ENCODE peak calls at places on chromosomes 12 and 14, in five cellular contexts. M, H, G, I and S are unnamed samples.
A peak's percentile ranks its signal among the peaks of the same experiment; 100 is the strongest.

GRCh38 chr14:20606902-20607242 is 15.7 kb upstream of the RNASE12 start:
- DNase-seq in M (no peak), H (no peak), G (no peak), I (no peak), S (no peak)

GRCh38 chr14:58587271-58587670 is 50.5 kb upstream of the DACT1 start:
- DNase-seq in M (no peak), H (peak; percentile 64), G (no peak), I (no peak), S (no peak)

GRCh38 chr14:65006251-65006721 is 19.6 kb downstream of the FNTB start:
- DNase-seq in M (no peak), H (peak; percentile 36), G (peak; percentile 42), I (no peak), S (no peak)

GRCh38 chr12:62983594-62983993 is 48.6 kb upstream of the PPM1H start:
- DNase-seq in M (no peak), H (peak; percentile 6), G (no peak), I (no peak), S (peak; percentile 22)

GRCh38 chr12:6328045-6328779 is 13.7 kb downstream of the TNFRSF1A start:
- DNase-seq in M (no peak), H (no peak), G (no peak), I (no peak), S (no peak)

GRCh38 chr14:65840786-65841185 is 428.3 kb downstream of the FUT8 start:
- DNase-seq in M (no peak), H (peak; percentile 18), G (no peak), I (no peak), S (no peak)

GRCh38 chr12:22333186-22333745 is 1.2 kb downstream of the ST8SIA1 start:
- DNase-seq in M (no peak), H (peak; percentile 53), G (no peak), I (no peak), S (no peak)

GRCh38 chr12:32501835-32502333 is 102.5 kb downstream of the FGD4 start:
- DNase-seq in M (no peak), H (peak; percentile 81), G (no peak), I (no peak), S (peak; percentile 81)

GRCh38 chr14:101062065-101062450 is 158.5 kb upstream of the RTL1 start:
- DNase-seq in M (no peak), H (no peak), G (no peak), I (no peak), S (no peak)

GRCh38 chr12:11840350-11840749 is 190.9 kb downstream of the ETV6 start:
- DNase-seq in M (no peak), H (no peak), G (no peak), I (no peak), S (no peak)

GRCh38 chr12:212383-212798 is 1.6 kb downstream of the SLC6A12 start:
- DNase-seq in M (no peak), H (no peak), G (no peak), I (no peak), S (no peak)

GRCh38 chr12:94074216-94074969 is 74.0 kb upstream of the PLXNC1 start:
- DNase-seq in M (peak; percentile 86), H (no peak), G (no peak), I (no peak), S (no peak)

GRCh38 chr12:94041833-94042232 is 106.5 kb upstream of the PLXNC1 start:
- DNase-seq in M (no peak), H (no peak), G (no peak), I (no peak), S (no peak)

GRCh38 chr12:100404769-100405407 is 48.0 kb downstream of the SLC17A8 start:
- DNase-seq in M (no peak), H (peak; percentile 56), G (peak; percentile 67), I (no peak), S (peak; percentile 83)

GRCh38 chr12:87405918-87406317 is 623.3 kb downstream of the C12orf50 start:
- DNase-seq in M (no peak), H (peak; percentile 29), G (no peak), I (no peak), S (no peak)

GRCh38 chr14:19930617-19931016 is at the start of gene OR4K1:
- DNase-seq in M (no peak), H (no peak), G (no peak), I (no peak), S (no peak)

GRCh38 chr12:124633954-124634352 is 66.5 kb upstream of the NCOR2 start:
- DNase-seq in M (no peak), H (no peak), G (no peak), I (no peak), S (no peak)

GRCh38 chr12:89995870-89996269 is 287.2 kb upstream of the ATP2B1 start:
- DNase-seq in M (no peak), H (no peak), G (no peak), I (no peak), S (no peak)

GRCh38 chr12:42725839-42726238 is 136.3 kb upstream of the PRICKLE1 start:
- DNase-seq in M (no peak), H (peak; percentile 91), G (no peak), I (no peak), S (no peak)

GRCh38 chr12:104121001-104121400 is 17.0 kb downstream of the NFYB start:
- DNase-seq in M (no peak), H (peak; percentile 75), G (no peak), I (no peak), S (no peak)

GRCh38 chr14:68403794-68404522 is 388.9 kb downstream of the ZFP36L1 start:
- DNase-seq in M (no peak), H (no peak), G (no peak), I (no peak), S (no peak)

GRCh38 chr14:69094481-69094880 is 58.4 kb downstream of the DCAF5 start:
- DNase-seq in M (no peak), H (no peak), G (peak; percentile 24), I (no peak), S (no peak)

GRCh38 chr14:85350667-85351066 is 179.3 kb upstream of the FLRT2 start:
- DNase-seq in M (no peak), H (no peak), G (no peak), I (no peak), S (no peak)

GRCh38 chr14:31206536-31207286 is 882 bp downstream of the HECTD1 start:
- DNase-seq in M (peak; percentile 49), H (no peak), G (peak; percentile 12), I (peak; percentile 66), S (no peak)

GRCh38 chr12:79439179-79439825 is 251.5 kb downstream of the PAWR start:
- DNase-seq in M (no peak), H (no peak), G (no peak), I (no peak), S (no peak)

GRCh38 chr12:56878010-56878339 is 56.2 kb downstream of the SDR9C7 start:
- DNase-seq in M (no peak), H (no peak), G (peak; percentile 47), I (no peak), S (no peak)

GRCh38 chr12:132560421-132560830 is 50.0 kb downstream of the LRCOL1 start:
- DNase-seq in M (no peak), H (no peak), G (peak; percentile 80), I (no peak), S (no peak)

GRCh38 chr12:64757778-64758177 is 1.4 kb downstream of the GNS start:
- DNase-seq in M (no peak), H (no peak), G (no peak), I (no peak), S (no peak)

GRCh38 chr12:39606712-39607423 is 12.7 kb downstream of the ABCD2 start:
- DNase-seq in M (no peak), H (no peak), G (no peak), I (no peak), S (no peak)

GRCh38 chr14:24196071-24197061 is 1.1 kb upstream of the TM9SF1 start:
- DNase-seq in M (no peak), H (peak; percentile 35), G (no peak), I (no peak), S (no peak)

GRCh38 chr14:24194873-24195185 is 412 bp downstream of the TM9SF1 start:
- DNase-seq in M (no peak), H (no peak), G (no peak), I (no peak), S (no peak)

GRCh38 chr14:24195186-24196070 is at the start of gene TM9SF1:
- DNase-seq in M (peak; percentile 93), H (peak; percentile 89), G (peak; percentile 84), I (peak; percentile 98), S (no peak)

GRCh38 chr14:24192933-24193332 is 2.3 kb downstream of the TM9SF1 start:
- DNase-seq in M (no peak), H (no peak), G (no peak), I (no peak), S (no peak)

DNA sequence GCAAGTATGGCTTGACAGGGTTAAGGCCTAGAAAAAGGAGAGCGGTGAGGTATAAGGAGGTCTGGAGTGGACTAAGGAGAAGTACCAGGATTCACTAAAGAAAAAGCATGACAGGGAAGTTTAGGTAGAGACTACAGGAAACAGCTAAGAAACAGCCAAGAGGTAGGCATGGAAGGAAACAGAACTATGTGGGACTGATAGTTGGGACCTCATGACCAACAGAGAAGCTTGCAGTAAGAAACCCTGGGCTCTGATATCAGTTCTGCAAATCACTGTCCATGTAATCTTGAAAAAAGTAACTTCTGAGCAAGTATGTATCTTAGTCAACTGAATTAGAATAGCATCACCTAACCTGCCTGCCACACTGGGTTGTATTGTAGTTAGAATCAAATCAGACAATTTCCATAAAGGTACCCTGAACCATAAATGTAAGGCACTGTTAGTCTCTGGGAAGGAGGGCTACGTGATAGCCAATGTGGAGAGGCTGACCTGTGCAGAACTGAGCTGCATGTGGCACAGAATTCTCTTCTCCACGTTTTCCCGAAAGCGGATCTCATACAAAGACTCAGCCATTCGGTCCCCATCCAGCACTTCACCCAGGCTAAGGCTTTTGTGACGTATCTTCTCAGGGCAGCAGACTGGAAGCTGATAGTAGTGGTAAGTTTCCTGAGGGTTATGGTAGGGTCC is 912 bp downstream of the TM9SF1 start:
- DNase-seq in M (no peak), H (no peak), G (no peak), I (no peak), S (no peak)
- H3K4me3 ChIP-seq in M (peak overlapping the region; percentile 67), H (peak overlapping the region; percentile 93), G (peak overlapping the region; percentile 67), I (peak overlapping the region; percentile 91), S (no peak overlapping the region)

DNA sequence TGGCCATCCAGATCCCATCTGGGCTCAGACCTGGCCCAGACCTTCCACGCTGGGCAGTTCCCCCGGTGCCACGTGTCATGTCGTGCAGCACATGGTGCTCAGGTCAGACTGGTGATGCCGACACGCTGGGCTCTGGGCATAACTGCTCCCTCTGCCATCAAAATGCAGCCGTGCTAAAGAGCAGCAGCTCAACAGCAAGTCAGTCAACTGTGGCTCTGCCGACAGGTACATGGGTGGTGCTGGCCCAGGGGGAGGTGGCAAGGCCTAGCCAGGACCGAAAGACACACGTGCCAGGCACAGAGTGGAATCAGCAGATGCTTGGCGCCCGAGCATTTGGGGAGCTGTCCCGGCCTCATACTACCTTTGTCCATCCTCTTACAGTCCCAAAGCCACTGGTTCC is 1.6 kb downstream of the MCRS1 start:
- DNase-seq in M (no peak), H (no peak), G (no peak), I (no peak), S (no peak)
- H3K4me3 ChIP-seq in M (peak overlapping the region; percentile 82), H (no peak overlapping the region), G (peak overlapping the region; percentile 81), I (peak overlapping the region; percentile 96), S (no peak overlapping the region)

DNA sequence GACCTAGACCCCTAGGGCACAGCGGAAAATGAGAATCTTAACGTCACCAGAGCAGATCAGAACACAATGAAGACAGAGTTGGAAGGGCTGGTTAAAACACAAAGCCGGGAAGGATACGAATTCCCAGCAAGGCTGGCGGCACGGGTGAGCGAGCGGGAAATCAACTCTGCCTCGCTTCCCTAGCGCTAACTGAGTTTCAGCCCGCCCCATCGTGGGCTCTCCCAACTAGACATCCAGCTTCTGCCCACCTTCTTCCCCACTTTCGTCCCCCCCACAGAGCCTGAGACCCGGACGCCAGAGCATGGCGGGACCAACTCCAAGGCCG is 377 bp downstream of the CCNT1 start:
- DNase-seq in M (no peak), H (no peak), G (no peak), I (no peak), S (no peak)
- H3K4me3 ChIP-seq in M (peak overlapping the region; percentile 81), H (peak overlapping the region; percentile 78), G (peak overlapping the region; percentile 94), I (peak overlapping the region; percentile 91), S (peak overlapping the region; percentile 79)

GRCh38 chr14:89187501-89187900 is 229.5 kb downstream of the FOXN3 start:
- DNase-seq in M (no peak), H (no peak), G (no peak), I (no peak), S (no peak)
- H3K4me3 ChIP-seq in M (no peak overlapping the region), H (no peak overlapping the region), G (no peak overlapping the region), I (no peak overlapping the region), S (no peak overlapping the region)